ENCODE peak calls at places on chromosomes 2 and 18, in six cellular contexts. P, F, C, H, L and D are unnamed samples.

GRCh38 chr2:167790781-167791450 is 456.5 kb downstream of the STK39 start:
- DNase-seq in H (no peak), F (no peak), P (no peak), C (no peak), L (no peak), D (no peak)

GRCh38 chr2:88199912-88200682 is 30.0 kb downstream of the THNSL2 start:
- DNase-seq in H (no peak), C (peak; percentile 41), P (peak; percentile 2), F (no peak), L (peak; percentile 6), D (no peak)

GRCh38 chr2:136305517-136306192 is 187.7 kb upstream of the CXCR4 start:
- DNase-seq in L (no peak), C (no peak), P (peak; percentile 7), H (no peak), F (peak; percentile 83), D (no peak)

GRCh38 chr2:201116115-201116958 is at the start of gene CFLAR:
- DNase-seq in F (peak; percentile 17), P (peak; percentile 81), C (peak; percentile 82), H (no peak), L (peak; percentile 54), D (no peak)

GRCh38 chr2:180927030-180927686 is 53.2 kb upstream of the UBE2E3 start:
- DNase-seq in H (no peak), L (no peak), F (no peak), C (no peak), P (no peak), D (no peak)

GRCh38 chr2:43441195-43441594 is 154.6 kb downstream of the THADA start:
- DNase-seq in C (no peak), F (no peak), P (no peak), H (no peak), L (no peak), D (no peak)

GRCh38 chr2:168396131-168396530 is 59.9 kb upstream of the CERS6 start:
- DNase-seq in L (no peak), C (no peak), F (no peak), P (peak; percentile 62), H (no peak), D (no peak)

GRCh38 chr2:178397002-178397605 is 53.9 kb downstream of the PRKRA start:
- DNase-seq in L (no peak), H (peak; percentile 41), P (peak; percentile 26), C (peak; percentile 11), F (peak; percentile 70), D (no peak)

GRCh38 chr18:60684843-60685513 is 312.4 kb upstream of the MC4R start:
- DNase-seq in C (no peak), H (no peak), F (peak; percentile 55), L (no peak), P (peak; percentile 29), D (peak; percentile 3)

GRCh38 chr2:45397292-45397691 is 213.8 kb downstream of the SRBD1 start:
- DNase-seq in F (no peak), H (no peak), C (no peak), P (no peak), L (no peak), D (no peak)

GRCh38 chr2:236793041-236794011 is 223.7 kb downstream of the ACKR3 start:
- DNase-seq in F (no peak), H (no peak), C (no peak), P (no peak), L (no peak), D (no peak)

GRCh38 chr2:95297088-95297487 is at the start of gene KCNIP3:
- DNase-seq in L (no peak), C (no peak), P (peak; percentile 18), H (no peak), F (peak; percentile 65), D (no peak)

GRCh38 chr2:1990724-1991123 is 246.4 kb upstream of the PXDN start:
- DNase-seq in P (peak; percentile 57), L (peak; percentile 79), C (no peak), H (no peak), F (peak; percentile 99), D (no peak)

GRCh38 chr2:204104821-204105220 is 168.3 kb downstream of the ICOS start:
- DNase-seq in C (no peak), L (no peak), H (no peak), F (no peak), P (no peak), D (no peak)

GRCh38 chr2:12262681-12263436 is 453.9 kb upstream of the TRIB2 start:
- DNase-seq in L (no peak), P (peak; percentile 87), F (peak; percentile 74), H (no peak), C (no peak), D (no peak)

GRCh38 chr18:42298744-42299685 is 344.0 kb downstream of the PIK3C3 start:
- DNase-seq in L (peak; percentile 77), P (peak; percentile 63), C (peak; percentile 76), F (peak; percentile 66), H (peak; percentile 37), D (peak; percentile 43)

GRCh38 chr2:56540901-56541300 is 357.1 kb downstream of the CCDC85A start:
- DNase-seq in H (no peak), C (no peak), F (no peak), P (peak; percentile 25), L (no peak), D (no peak)

GRCh38 chr2:99524056-99524455 is 34.2 kb upstream of the REV1 start:
- DNase-seq in C (no peak), F (no peak), L (no peak), P (no peak), H (no peak), D (no peak)

GRCh38 chr18:62982600-62983251 is 267.4 kb downstream of the PHLPP1 start:
- DNase-seq in F (peak; percentile 36), H (peak; percentile 5), P (peak; percentile 38), C (peak; percentile 74), L (peak; percentile 55), D (peak; percentile 39)

GRCh38 chr2:98383166-98383565 is 36.9 kb downstream of the CNGA3 start:
- DNase-seq in P (no peak), H (no peak), C (no peak), F (no peak), L (no peak), D (peak; percentile 67)

GRCh38 chr2:185522472-185522871 is 216.1 kb upstream of the FSIP2 start:
- DNase-seq in P (no peak), H (no peak), F (no peak), L (no peak), C (no peak), D (no peak)

GRCh38 chr2:225466891-225467604 is 67.5 kb downstream of the NYAP2 start:
- DNase-seq in F (no peak), H (no peak), C (peak; percentile 73), P (peak; percentile 7), L (no peak), D (no peak)

GRCh38 chr2:166127217-166128155 is at the start of gene SCN1A:
- DNase-seq in F (peak; percentile 76), P (peak; percentile 38), H (peak; percentile 29), L (no peak), C (no peak), D (no peak)

GRCh38 chr18:74351354-74351753 is 35.7 kb downstream of the C18orf63 start:
- DNase-seq in P (peak; percentile 50), C (no peak), L (no peak), H (no peak), F (no peak), D (no peak)

GRCh38 chr18:29188760-29189159 is 1011.8 kb upstream of the CDH2 start:
- DNase-seq in P (peak; percentile 55), L (no peak), H (peak; percentile 11), C (no peak), F (no peak), D (no peak)

GRCh38 chr18:75544496-75544895 is 117.0 kb upstream of the SMIM21 start:
- DNase-seq in P (peak; percentile 85), F (no peak), L (no peak), C (no peak), H (no peak), D (no peak)

GRCh38 chr2:157898591-157898996 is 22.5 kb upstream of the ACVR1 start:
- DNase-seq in P (peak; percentile 95), H (peak; percentile 45), F (no peak), L (no peak), C (peak; percentile 27), D (no peak)